ENCODE peak calls at places on chromosomes 7 and 10, in ten cellular contexts. G is A172; I is NCI-H1694 treated with DMSO at 0.1 percent for 48 hours; H is activated T-cell treated with anti-CD3 and anti-CD28 coated beads, Interleukin-2, amount 50 U/mL, for 72 hours; K is amniotic epithelial cell; B is NCI-H2081; R is HFFc6; V is IMR-90; D is NCI-H510A; L is activated CD4-positive, CD25-positive, alpha-beta regulatory T cell treated with anti-CD3 and anti-CD28 coated beads, Interleukin-2, amount 50 U/mL, for 72 hours. P is an unnamed sample.

GRCh38 chr7:117889611-117890010 is 16.4 kb upstream of the CTTNBP2 start:
- DNase-seq in G (no peak), I (no peak), H (no peak), K (no peak), B (no peak), R (no peak), V (no peak), D (no peak), L (no peak), P (no peak)

GRCh38 chr7:114468844-114469243 is 54.2 kb downstream of the FOXP2 start:
- DNase-seq in G (no peak), I (no peak), H (no peak), K (no peak), B (no peak), R (no peak), V (no peak), D (no peak), L (no peak), P (no peak)

GRCh38 chr10:18532881-18533535 is 118.4 kb downstream of the NSUN6 start:
- DNase-seq in G (no peak), I (no peak), H (no peak), K (no peak), B (no peak), R (no peak), V (no peak), D (no peak), L (no peak), P (no peak)

GRCh38 chr7:15085361-15085760 is 182.8 kb upstream of the DGKB start:
- DNase-seq in G (no peak), I (no peak), H (no peak), K (no peak), B (no peak), R (no peak), V (no peak), D (no peak), L (no peak), P (no peak)

GRCh38 chr7:108408294-108409004 is 47.8 kb downstream of the NRCAM start:
- DNase-seq in G (no peak), I (peak), H (no peak), K (no peak), B (peak), R (no peak), V (no peak), D (no peak), L (no peak), P (no peak)

GRCh38 chr10:128540806-128541739 is 414.9 kb upstream of the MKI67 start:
- DNase-seq in G (no peak), I (peak), H (no peak), K (no peak), B (no peak), R (no peak), V (no peak), D (no peak), L (no peak), P (no peak)

GRCh38 chr7:41217306-41217705 is 485.6 kb downstream of the INHBA start:
- DNase-seq in G (no peak), I (no peak), H (no peak), K (peak), B (no peak), R (no peak), V (no peak), D (no peak), L (no peak), P (no peak)

GRCh38 chr10:93495654-93496321 is 624 bp upstream of the CEP55 start:
- DNase-seq in G (peak), I (peak), H (peak), K (no peak), B (peak), R (no peak), V (no peak), D (no peak), L (peak), P (peak)

GRCh38 chr7:93558705-93559614 is 15.6 kb downstream of the CALCR start:
- DNase-seq in G (peak), I (no peak), H (no peak), K (peak), B (no peak), R (no peak), V (no peak), D (no peak), L (no peak), P (no peak)

GRCh38 chr7:157235357-157236018 is 96.8 kb downstream of the UBE3C start:
- DNase-seq in G (peak), I (no peak), H (no peak), K (peak), B (no peak), R (peak), V (peak), D (no peak), L (no peak), P (peak)

GRCh38 chr7:37028909-37029440 is 304.7 kb upstream of the AOAH start:
- DNase-seq in G (no peak), I (no peak), H (peak), K (no peak), B (no peak), R (no peak), V (no peak), D (no peak), L (no peak), P (no peak)

GRCh38 chr7:40463449-40463848 is 328.6 kb downstream of the SUGCT start:
- DNase-seq in G (no peak), I (no peak), H (no peak), K (no peak), B (no peak), R (no peak), V (no peak), D (no peak), L (no peak), P (no peak)

P was measured in PC-3.